ENCODE peak calls at places on chromosomes 11 and 22, in eight cellular contexts. F is H9, H is AG09309, Y is Peyer's patch, W is heart right ventricle, Z is RWPE1, B is kidney epithelial cell, G is tibial nerve. L is an unnamed sample.

GRCh38 chr11:1672613-1673400 is 24.2 kb upstream of the KRTAP5-6 start:
- DNase-seq in F (no peak), H (no peak), Y (peak), W (no peak), Z (no peak), B (no peak), G (no peak), L (no peak)

GRCh38 chr11:96294289-96294688 is 48.7 kb downstream of the MAML2 start:
- DNase-seq in F (no peak), H (no peak), Y (no peak), W (no peak), Z (no peak), B (no peak), G (no peak), L (no peak)

GRCh38 chr11:132475046-132475445 is 1057.3 kb downstream of the OPCML start:
- DNase-seq in F (no peak), H (no peak), Y (no peak), W (no peak), Z (no peak), B (no peak), G (no peak), L (no peak)

GRCh38 chr11:66068923-66069714 is 953 bp upstream of the PACS1 start:
- DNase-seq in F (no peak), H (peak), Y (no peak), W (no peak), Z (no peak), B (no peak), G (no peak), L (peak)

GRCh38 chr11:70699294-70700221 is 301.2 kb downstream of the CTTN start:
- DNase-seq in F (peak), H (no peak), Y (no peak), W (no peak), Z (no peak), B (no peak), G (no peak), L (no peak)

GRCh38 chr11:85755285-85755684 is 55.7 kb downstream of the SYTL2 start:
- DNase-seq in F (no peak), H (no peak), Y (no peak), W (no peak), Z (no peak), B (no peak), G (no peak), L (no peak)

GRCh38 chr11:27174026-27174425 is 133.4 kb downstream of the BBOX1 start:
- DNase-seq in F (no peak), H (no peak), Y (no peak), W (no peak), Z (peak), B (no peak), G (no peak), L (peak)

GRCh38 chr11:58771458-58771855 is 39.7 kb upstream of the GLYAT start:
- DNase-seq in F (no peak), H (no peak), Y (no peak), W (no peak), Z (no peak), B (no peak), G (no peak), L (peak)

GRCh38 chr11:84719935-84720577 is 907.1 kb downstream of the DLG2 start:
- DNase-seq in F (peak), H (no peak), Y (peak), W (peak), Z (no peak), B (no peak), G (no peak), L (no peak)

GRCh38 chr11:101133190-101133589 is 3.6 kb upstream of the PGR start:
- DNase-seq in F (no peak), H (no peak), Y (no peak), W (no peak), Z (no peak), B (no peak), G (no peak), L (peak)

GRCh38 chr11:113401718-113402117 is 14.1 kb downstream of the ANKK1 start:
- DNase-seq in F (no peak), H (peak), Y (peak), W (peak), Z (peak), B (peak), G (no peak), L (peak)

GRCh38 chr11:111086058-111086457 is 159.5 kb upstream of the POU2AF2 start:
- DNase-seq in F (no peak), H (no peak), Y (no peak), W (no peak), Z (no peak), B (no peak), G (no peak), L (no peak)

GRCh38 chr11:30377347-30377746 is 54.4 kb downstream of the ARL14EP start:
- DNase-seq in F (no peak), H (no peak), Y (no peak), W (no peak), Z (peak), B (no peak), G (no peak), L (no peak)

GRCh38 chr11:45959851-45960250 is 37.4 kb downstream of the LARGE2 start:
- DNase-seq in F (no peak), H (peak), Y (no peak), W (no peak), Z (no peak), B (no peak), G (no peak), L (no peak)

GRCh38 chr11:71551711-71552110 is 3.5 kb downstream of the KRTAP5-9 start:
- DNase-seq in F (no peak), H (no peak), Y (no peak), W (no peak), Z (no peak), B (no peak), G (no peak), L (no peak)

GRCh38 chr22:36334081-36334831 is 53.5 kb downstream of the MYH9 start:
- DNase-seq in F (peak), H (no peak), Y (no peak), W (peak), Z (no peak), B (no peak), G (no peak), L (no peak)

GRCh38 chr11:57491371-57492061 is 24.0 kb downstream of the SLC43A1 start:
- DNase-seq in F (peak), H (no peak), Y (no peak), W (peak), Z (no peak), B (no peak), G (no peak), L (peak)

GRCh38 chr11:77502501-77502900 is 28.6 kb upstream of the PAK1 start:
- DNase-seq in F (no peak), H (no peak), Y (no peak), W (no peak), Z (no peak), B (no peak), G (no peak), L (no peak)

GRCh38 chr22:49961601-49962011 is 1.0 kb downstream of the PIM3 start:
- DNase-seq in F (peak), H (no peak), Y (no peak), W (peak), Z (no peak), B (no peak), G (no peak), L (no peak)

GRCh38 chr11:121563900-121564822 is 111.4 kb upstream of the SORL1-AS1 start:
- DNase-seq in F (no peak), H (no peak), Y (no peak), W (no peak), Z (no peak), B (no peak), G (no peak), L (no peak)

DNA sequence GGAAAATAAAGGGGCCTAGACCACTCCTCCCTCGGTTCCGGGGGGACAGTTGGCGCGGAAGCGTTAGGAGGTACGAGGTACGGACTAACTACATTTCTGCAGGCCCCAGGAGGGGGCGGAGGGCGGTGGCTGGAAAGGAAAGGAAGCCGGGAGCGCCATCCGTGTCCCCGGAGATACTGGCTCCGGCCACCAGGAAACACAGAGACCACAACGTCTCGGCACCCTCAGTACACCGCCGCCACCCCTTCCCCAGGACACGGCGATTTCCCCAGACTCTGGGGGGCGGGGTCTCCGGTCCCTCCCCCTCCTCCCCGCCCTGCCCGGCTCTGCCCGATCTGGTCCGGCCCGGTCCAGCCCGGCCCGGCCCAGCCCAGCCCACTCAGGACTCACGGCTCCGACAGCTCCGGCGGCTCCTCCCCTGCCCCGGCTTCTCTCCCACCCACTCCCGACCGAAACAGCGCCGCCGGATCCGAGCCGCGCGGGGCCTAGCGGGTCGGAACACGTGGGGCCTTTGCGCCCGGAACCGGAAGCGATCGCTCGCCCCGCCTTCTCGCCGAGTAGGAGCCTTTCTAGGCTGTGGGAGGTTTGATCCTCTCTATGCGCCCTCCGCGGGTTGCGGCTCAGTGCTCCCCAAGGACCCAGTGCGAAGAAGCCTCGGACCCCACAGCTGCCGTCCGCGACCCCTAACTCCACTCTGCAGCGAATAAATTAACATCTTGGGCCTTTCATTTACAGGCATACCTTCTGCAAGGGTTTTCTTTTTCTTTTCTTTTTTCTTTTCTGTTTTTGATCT is at the start of gene ZNF202:
- DNase-seq in F (peak), H (peak), Y (peak), W (peak), Z (peak), B (peak), G (peak), L (peak)
- TF ChIP-seq CTCF in F (peak), H (peak), Y (no peak), W (no peak), Z (no peak), B (peak), G (no peak), L (no peak)

GRCh38 chr11:67119577-67120391 is 721 bp downstream of the KDM2A start:
- DNase-seq in F (no peak), H (no peak), Y (peak), W (peak), Z (peak), B (no peak), G (no peak), L (peak)
- TF ChIP-seq CTCF in F (no peak), H (no peak), Y (peak), W (no peak), Z (no peak), B (no peak), G (no peak), L (no peak)

DNA sequence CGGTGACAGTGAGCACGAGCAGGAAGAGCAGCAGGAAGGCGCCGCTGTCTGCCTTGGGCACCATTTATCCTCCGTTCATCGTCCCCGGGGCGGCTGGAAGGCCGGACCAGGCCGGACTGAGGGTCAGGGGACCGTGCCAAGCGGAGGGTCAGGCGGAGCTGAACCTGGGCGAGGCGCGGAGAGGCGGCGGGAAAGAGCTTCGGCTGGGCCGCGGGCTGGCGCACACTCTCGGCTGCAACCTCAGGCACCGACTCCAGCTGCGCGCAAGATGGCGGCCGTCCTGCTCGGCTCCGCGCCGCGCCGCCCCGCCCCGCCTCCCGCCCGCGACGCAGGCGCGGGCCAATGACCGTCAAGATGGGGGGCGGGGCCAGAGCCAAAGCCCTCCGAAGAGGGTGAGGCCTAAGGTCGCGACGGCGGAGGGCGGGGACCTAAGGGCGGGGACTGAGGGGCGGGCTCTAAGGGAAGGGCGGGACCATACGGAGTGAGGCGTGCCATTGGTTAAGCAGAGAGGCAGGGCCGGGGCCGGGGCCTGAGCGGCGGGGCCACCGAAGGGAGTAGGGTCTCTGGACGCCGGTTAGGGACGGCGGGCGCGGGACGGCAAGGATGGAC is at the start of gene DGCR2:
- DNase-seq in F (peak), H (peak), Y (peak), W (peak), Z (peak), B (peak), G (peak), L (peak)
- TF ChIP-seq CTCF in F (no peak), H (no peak), Y (no peak), W (no peak), Z (no peak), B (no peak), G (no peak), L (no peak)

DNA sequence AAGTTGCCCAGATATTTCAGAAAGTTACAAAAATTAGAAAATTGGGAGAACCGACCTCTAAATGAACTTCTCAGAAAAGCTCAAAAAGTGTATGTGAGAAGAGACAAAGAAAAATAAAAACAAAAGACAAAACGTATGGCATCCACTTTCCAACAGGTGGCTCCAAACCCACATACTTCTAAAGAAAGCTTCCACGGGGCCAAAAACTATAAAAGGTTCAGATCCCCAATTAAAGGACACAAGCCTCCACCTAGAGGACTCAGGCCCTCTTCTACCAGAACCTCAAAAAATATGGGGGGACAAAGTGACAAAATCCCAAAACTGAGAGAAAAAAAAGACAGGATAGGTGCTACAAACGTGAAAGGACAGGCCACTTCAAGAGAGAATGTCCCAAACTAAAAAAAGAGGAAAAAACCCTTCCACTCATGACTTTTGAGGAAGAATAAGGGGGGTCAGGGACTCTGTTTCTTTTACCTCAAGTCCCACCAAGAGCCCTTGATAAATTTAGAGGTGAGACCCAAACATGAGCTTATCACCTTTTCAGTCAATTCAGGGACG is 8.8 kb downstream of the SCGB2A1 start:
- DNase-seq in F (no peak), H (no peak), Y (no peak), W (no peak), Z (peak), B (no peak), G (no peak), L (peak)
- TF ChIP-seq CTCF in F (peak), H (peak), Y (peak), W (no peak), Z (peak), B (peak), G (no peak), L (peak)

GRCh38 chr22:42296381-42296853 is 26.0 kb upstream of the TCF20 start:
- DNase-seq in F (no peak), H (no peak), Y (no peak), W (peak), Z (no peak), B (no peak), G (no peak), L (peak)

GRCh38 chr22:42296883-42297282 is 26.4 kb upstream of the TCF20 start:
- DNase-seq in F (no peak), H (no peak), Y (no peak), W (no peak), Z (no peak), B (no peak), G (no peak), L (no peak)

GRCh38 chr22:42291287-42291686 is 20.8 kb upstream of the TCF20 start:
- DNase-seq in F (no peak), H (no peak), Y (peak), W (no peak), Z (no peak), B (no peak), G (no peak), L (no peak)

GRCh38 chr22:42292726-42293520 is 22.5 kb upstream of the TCF20 start:
- DNase-seq in F (no peak), H (no peak), Y (no peak), W (no peak), Z (no peak), B (no peak), G (no peak), L (no peak)

GRCh38 chr22:42294034-42294985 is 23.9 kb upstream of the TCF20 start:
- DNase-seq in F (peak), H (no peak), Y (peak), W (peak), Z (peak), B (no peak), G (no peak), L (peak)
- TF ChIP-seq CTCF in F (no peak), H (no peak), Y (no peak), W (no peak), Z (no peak), B (no peak), G (no peak), L (no peak)

DNA sequence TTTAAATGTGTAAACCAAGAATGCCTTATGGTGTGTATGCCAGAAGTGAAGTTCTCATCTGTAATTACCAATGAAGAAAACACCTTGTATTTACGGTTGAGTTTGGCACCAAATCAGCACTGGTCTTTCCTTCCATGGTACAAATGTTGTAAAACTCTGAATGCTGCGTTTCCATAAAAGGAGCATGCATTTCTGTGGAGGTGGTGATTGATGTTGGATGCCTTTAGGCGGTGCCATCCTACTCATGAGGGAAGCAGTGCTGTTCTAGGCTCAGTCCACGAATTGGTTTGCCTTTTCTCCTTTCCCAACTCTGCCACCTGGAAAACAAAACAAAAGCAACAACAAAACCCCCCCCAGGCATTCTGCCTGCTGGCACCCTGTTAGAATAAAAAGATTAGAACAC is 124.4 kb downstream of the TEAD1 start:
- DNase-seq in F (no peak), H (no peak), Y (no peak), W (no peak), Z (no peak), B (no peak), G (no peak), L (peak)
- TF ChIP-seq CTCF in F (no peak), H (no peak), Y (no peak), W (no peak), Z (no peak), B (no peak), G (no peak), L (no peak)

GRCh38 chr11:43924112-43924855 is 18.2 kb upstream of the C11orf96 start:
- DNase-seq in F (peak), H (no peak), Y (no peak), W (no peak), Z (no peak), B (no peak), G (no peak), L (no peak)
- TF ChIP-seq CTCF in F (peak), H (no peak), Y (no peak), W (no peak), Z (no peak), B (no peak), G (no peak), L (peak)

GRCh38 chr22:24937114-24937513 is 9.4 kb downstream of the LHFPL7 start:
- DNase-seq in F (peak), H (no peak), Y (no peak), W (no peak), Z (no peak), B (no peak), G (no peak), L (peak)
- TF ChIP-seq CTCF in F (peak), H (peak), Y (peak), W (no peak), Z (peak), B (peak), G (no peak), L (peak)

L was measured in MCF 10A.